ENCODE peak calls at places on chromosome 18, in nine cellular contexts. G is stimulated activated effector memory CD8-positive, alpha-beta T cell treated with anti-CD3 and anti-CD28 coated beads, Interleukin-12 subunit alpha, Interleukin-12 subunit beta, amount 100 ng/mL, for 72 hours; L is Right ventricle myocardium inferior; U is activated T-cell treated with anti-CD3 and anti-CD28 coated beads, Interleukin-2, amount 50 U/mL, for 4 hours; I is foreskin keratinocyte; P is left cardiac atrium; F is activated CD8-positive, alpha-beta memory T cell treated with anti-CD3 and anti-CD28 coated beads, Interleukin-2, amount 10 ng/mL, durations not matched to agents 7 days and 5 days; Q is stimulated activated naive CD8-positive, alpha-beta T cell treated with anti-CD3 and anti-CD28 coated beads, Interleukin-15, amount 100 ng/mL, for 72 hours; O is memory B cell. V is an unnamed sample.

GRCh38 chr18:49959176-49959575 is 145.8 kb upstream of the ACAA2 start:
- ATAC-seq in G (peak; percentile 91), L (no peak), U (peak; percentile 38), I (no peak), P (no peak), F (peak; percentile 53), Q (peak; percentile 91), O (no peak), V (peak; percentile 72)

GRCh38 chr18:42459873-42460272 is 504.8 kb downstream of the PIK3C3 start:
- ATAC-seq in G (no peak), L (no peak), U (no peak), I (no peak), P (no peak), F (no peak), Q (no peak), O (no peak), V (no peak)

GRCh38 chr18:3663870-3664512 is 214.0 kb downstream of the TGIF1 start:
- ATAC-seq in G (peak; percentile 24), L (no peak), U (no peak), I (no peak), P (no peak), F (no peak), Q (no peak), O (no peak), V (peak; percentile 37)

GRCh38 chr18:23433360-23433759 is 19.7 kb upstream of the RIOK3 start:
- ATAC-seq in G (no peak), L (peak; percentile 47), U (no peak), I (no peak), P (no peak), F (no peak), Q (no peak), O (no peak), V (no peak)

GRCh38 chr18:2846241-2846637 is 567 bp upstream of the EMILIN2 start:
- ATAC-seq in G (peak; percentile 59), L (no peak), U (peak; percentile 30), I (peak; percentile 4), P (peak; percentile 1), F (peak; percentile 10), Q (peak; percentile 44), O (peak; percentile 5), V (peak; percentile 42)

GRCh38 chr18:63098014-63098981 is 221.3 kb downstream of the BCL2 start:
- ATAC-seq in G (peak; percentile 86), L (no peak), U (peak; percentile 29), I (no peak), P (no peak), F (peak; percentile 67), Q (peak; percentile 90), O (peak; percentile 34), V (peak; percentile 86)

GRCh38 chr18:58144671-58145285 is 100.8 kb downstream of the NEDD4L start:
- ATAC-seq in G (no peak), L (no peak), U (no peak), I (peak; percentile 25), P (no peak), F (no peak), Q (no peak), O (no peak), V (no peak)

GRCh38 chr18:6355789-6356589 is 58.7 kb downstream of the L3MBTL4 start:
- ATAC-seq in G (peak; percentile 82), L (no peak), U (no peak), I (peak; percentile 98), P (no peak), F (no peak), Q (peak; percentile 59), O (no peak), V (peak; percentile 46)

GRCh38 chr18:49681387-49681786 is 119.5 kb downstream of the LIPG start:
- ATAC-seq in G (no peak), L (no peak), U (no peak), I (no peak), P (no peak), F (no peak), Q (no peak), O (no peak), V (no peak)

GRCh38 chr18:35029770-35030169 is 11.4 kb upstream of the MAPRE2 start:
- ATAC-seq in G (peak; percentile 82), L (no peak), U (peak; percentile 57), I (no peak), P (no peak), F (peak; percentile 89), Q (peak; percentile 74), O (peak; percentile 81), V (peak; percentile 74)

GRCh38 chr18:7645756-7646155 is 78.6 kb downstream of the PTPRM start:
- ATAC-seq in G (no peak), L (no peak), U (no peak), I (no peak), P (no peak), F (no peak), Q (no peak), O (no peak), V (no peak)

GRCh38 chr18:13061630-13062189 is 70.5 kb downstream of the CEP192 start:
- ATAC-seq in G (no peak), L (peak; percentile 78), U (no peak), I (no peak), P (peak; percentile 55), F (no peak), Q (no peak), O (no peak), V (no peak)

GRCh38 chr18:77341527-77341926 is 91.9 kb downstream of the GALR1 start:
- ATAC-seq in G (no peak), L (no peak), U (no peak), I (no peak), P (no peak), F (no peak), Q (no peak), O (no peak), V (no peak)

GRCh38 chr18:79416677-79417052 is 20.9 kb downstream of the NFATC1 start:
- ATAC-seq in G (no peak), L (no peak), U (no peak), I (peak; percentile 52), P (no peak), F (no peak), Q (peak; percentile 33), O (no peak), V (no peak)

GRCh38 chr18:48194787-48195186 is 214.4 kb downstream of the ZBTB7C start:
- ATAC-seq in G (no peak), L (no peak), U (no peak), I (no peak), P (no peak), F (no peak), Q (no peak), O (no peak), V (no peak)

GRCh38 chr18:2961828-2962227 is 51.1 kb downstream of the LPIN2 start:
- ATAC-seq in G (peak; percentile 47), L (peak; percentile 60), U (peak; percentile 20), I (no peak), P (peak; percentile 63), F (peak; percentile 29), Q (peak; percentile 32), O (peak; percentile 23), V (peak; percentile 24)

GRCh38 chr18:51342815-51343214 is 145.3 kb upstream of the MEX3C start:
- ATAC-seq in G (peak; percentile 67), L (no peak), U (peak; percentile 74), I (peak; percentile 85), P (no peak), F (peak; percentile 36), Q (peak; percentile 73), O (no peak), V (peak; percentile 62)

GRCh38 chr18:76588591-76589303 is 93.7 kb upstream of the ZNF516 start:
- ATAC-seq in G (no peak), L (no peak), U (no peak), I (no peak), P (peak; percentile 27), F (no peak), Q (no peak), O (no peak), V (no peak)

GRCh38 chr18:79982736-79983135 is 5.6 kb downstream of the TXNL4A start:
- ATAC-seq in G (peak; percentile 76), L (no peak), U (peak; percentile 67), I (no peak), P (peak; percentile 45), F (peak; percentile 73), Q (peak; percentile 68), O (no peak), V (peak; percentile 74)